ENCODE peak calls at places on chromosomes 11 and 22, in eight cellular contexts. F, H, X, G, V, U, N and P are unnamed samples.

GRCh38 chr11:58573451-58574104 is 2.1 kb downstream of the LPXN start:
- DNase-seq in F (peak), H (no peak), X (peak), G (peak), V (no peak), U (peak), N (peak), P (peak)

GRCh38 chr11:8365542-8365941 is 101.9 kb upstream of the LMO1 start:
- DNase-seq in F (no peak), H (no peak), X (no peak), G (no peak), V (no peak), U (no peak), N (no peak), P (no peak)

GRCh38 chr11:69364901-69365300 is 70.9 kb downstream of the MYEOV start:
- DNase-seq in F (no peak), H (no peak), X (no peak), G (no peak), V (no peak), U (peak), N (peak), P (no peak)

GRCh38 chr11:27211370-27212127 is 151.5 kb downstream of the CCDC34 start:
- DNase-seq in F (no peak), H (no peak), X (no peak), G (no peak), V (no peak), U (no peak), N (no peak), P (no peak)

GRCh38 chr11:33753304-33753703 is 17.1 kb upstream of the CD59 start:
- DNase-seq in F (no peak), H (no peak), X (peak), G (no peak), V (no peak), U (peak), N (peak), P (peak)

GRCh38 chr22:39282642-39283311 is 36.6 kb downstream of the RPL3 start:
- DNase-seq in F (no peak), H (no peak), X (no peak), G (peak), V (no peak), U (peak), N (no peak), P (no peak)

GRCh38 chr22:26656896-26657851 is at the start of gene MIAT:
- DNase-seq in F (no peak), H (peak), X (no peak), G (no peak), V (peak), U (no peak), N (no peak), P (no peak)

GRCh38 chr11:46896719-46897406 is 21.5 kb downstream of the LRP4 start:
- DNase-seq in F (peak), H (no peak), X (peak), G (no peak), V (no peak), U (peak), N (peak), P (no peak)

GRCh38 chr11:119318240-119319135 is 1.6 kb upstream of the MCAM start:
- DNase-seq in F (no peak), H (no peak), X (peak), G (peak), V (peak), U (peak), N (peak), P (no peak)

GRCh38 chr11:31863170-31863929 is 52.2 kb upstream of the PAX6 start:
- DNase-seq in F (no peak), H (no peak), X (no peak), G (no peak), V (no peak), U (no peak), N (no peak), P (no peak)

GRCh38 chr11:7910389-7910788 is 20.7 kb downstream of the OR10A6 start:
- DNase-seq in F (no peak), H (no peak), X (no peak), G (no peak), V (no peak), U (no peak), N (no peak), P (no peak)

DNA sequence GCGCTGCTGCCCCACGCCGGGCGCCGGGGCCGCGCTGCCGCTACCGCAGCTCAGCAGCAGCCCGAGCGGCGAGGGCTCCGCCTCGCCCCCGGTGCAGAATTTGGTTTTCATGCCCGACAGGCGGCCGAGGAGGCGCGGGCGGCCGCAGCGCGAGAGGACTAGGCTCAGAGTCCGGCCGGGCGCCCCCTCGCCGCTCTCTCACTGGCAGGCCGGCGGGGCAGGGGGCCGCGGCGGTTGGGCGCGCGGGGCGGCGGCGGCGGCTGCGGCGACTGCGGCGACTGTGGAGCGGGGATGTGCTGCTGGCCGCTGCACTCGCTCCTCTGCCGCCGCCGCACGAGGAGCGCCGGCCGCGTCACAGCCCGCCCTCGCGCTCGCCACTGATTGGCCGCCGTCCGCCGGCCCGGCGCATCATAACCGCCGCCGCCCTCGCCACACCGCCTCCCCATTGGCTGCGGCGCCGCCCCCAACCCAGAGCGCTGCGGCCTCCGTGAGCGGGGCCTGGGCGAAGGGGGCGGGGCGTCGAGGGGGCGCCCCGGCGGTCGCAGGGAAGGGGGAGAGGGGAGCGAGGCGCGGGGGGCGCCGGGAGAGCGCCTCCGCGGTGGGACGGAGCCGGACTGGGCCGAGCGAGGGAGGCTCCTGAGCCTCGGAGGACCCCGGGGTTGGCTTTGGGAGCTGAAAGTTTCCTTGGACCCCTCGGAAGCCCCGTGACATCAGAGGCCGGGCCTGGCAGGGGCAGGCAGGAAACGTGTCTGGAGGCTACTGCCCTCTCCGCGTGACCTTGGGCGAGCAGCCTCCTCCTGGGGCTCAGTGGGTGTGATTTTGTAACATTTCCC is at the start of gene CHKA:
- DNase-seq in F (peak), H (peak), X (peak), G (peak), V (peak), U (peak), N (peak), P (peak)
- TF ChIP-seq CTCF in F (no peak), H (no peak), X (no peak), G (no peak), V (no peak), U (no peak), N (no peak), P (no peak)

DNA sequence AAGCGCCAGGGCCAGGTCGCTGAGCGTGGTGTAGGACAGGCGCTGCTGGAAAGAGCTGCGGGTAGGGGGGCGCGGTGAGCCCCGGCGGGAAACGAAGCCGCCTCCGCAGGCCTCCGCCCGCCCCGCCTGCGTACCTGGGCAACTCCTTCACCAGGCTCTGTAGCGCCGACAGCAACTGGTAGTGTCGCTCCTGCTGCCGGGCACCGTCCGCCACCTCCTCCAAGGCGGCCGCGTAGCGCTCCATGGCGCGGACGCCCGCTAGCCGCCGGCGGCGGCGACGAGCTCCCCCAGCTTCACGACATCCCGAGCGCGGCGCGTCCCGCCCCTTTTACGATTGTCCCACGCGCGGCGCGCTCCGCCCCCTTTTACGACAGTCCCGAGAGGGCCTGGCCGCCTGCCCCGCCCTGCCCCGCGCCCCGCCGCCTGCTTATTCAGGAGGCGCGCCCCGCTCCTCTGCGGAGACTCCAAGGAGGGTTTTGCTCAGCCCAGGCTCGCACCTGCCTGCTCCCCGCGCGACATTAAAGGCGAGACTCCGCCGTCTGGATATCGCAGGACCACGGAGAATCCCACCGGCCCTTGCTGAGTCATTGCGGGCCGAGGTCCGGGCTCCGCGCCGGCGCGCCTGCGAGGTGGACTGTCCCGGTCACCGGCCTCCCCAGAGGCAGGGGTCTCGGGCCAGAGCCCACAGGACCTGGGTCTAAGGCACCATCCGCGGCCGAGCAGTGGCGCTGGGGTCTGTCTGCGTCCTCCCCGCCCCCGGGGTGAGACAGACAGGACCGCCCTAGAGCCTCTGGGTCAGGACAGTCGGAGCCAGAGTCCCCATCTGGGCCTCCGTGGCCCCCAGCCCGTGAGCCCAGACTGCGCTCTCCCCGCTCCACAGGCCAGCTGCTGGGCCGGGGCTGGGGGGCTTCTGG is at the start of gene DGCR6L:
- DNase-seq in F (peak), H (peak), X (peak), G (peak), V (peak), U (peak), N (peak), P (peak)
- H3K27ac ChIP-seq in F (peak), H (peak), X (peak), G (peak), V (peak), U (peak), N (peak), P (peak)

GRCh38 chr22:20946080-20946986 is 20.7 kb upstream of the AIFM3 start:
- DNase-seq in F (no peak), H (no peak), X (no peak), G (no peak), V (no peak), U (peak), N (no peak), P (no peak)
- H3K4me3 ChIP-seq in F (no peak), H (no peak), X (no peak), G (no peak), V (no peak), U (no peak), N (no peak), P (no peak)

DNA sequence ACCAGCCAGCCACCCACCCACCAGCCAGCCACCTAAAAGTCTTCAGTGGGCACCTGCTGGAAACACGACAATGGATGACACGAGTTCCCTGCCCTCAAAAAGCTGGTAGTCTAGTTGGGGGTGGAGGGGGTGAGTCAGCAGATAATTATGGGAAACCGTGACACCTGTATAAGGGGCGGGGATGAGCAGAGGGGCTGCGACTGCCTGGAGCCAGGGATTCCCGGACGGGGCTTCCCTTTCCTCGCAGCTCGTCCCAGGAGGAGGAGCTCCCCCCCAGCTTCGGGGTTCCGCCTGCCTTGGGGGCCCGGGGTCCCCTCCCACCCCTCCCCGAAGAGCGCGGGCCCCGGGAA is 2.3 kb upstream of the RTN4RL2 start:
- DNase-seq in F (no peak), H (no peak), X (no peak), G (no peak), V (no peak), U (no peak), N (no peak), P (no peak)
- TF ChIP-seq CTCF in F (no peak), H (no peak), X (no peak), G (no peak), V (no peak), U (no peak), N (no peak), P (no peak)

GRCh38 chr11:11580831-11581492 is 40.8 kb downstream of the GALNT18 start:
- DNase-seq in F (no peak), H (no peak), X (peak), G (peak), V (no peak), U (no peak), N (no peak), P (no peak)
- H3K27ac ChIP-seq in F (peak), H (no peak), X (no peak), G (no peak), V (no peak), U (no peak), N (no peak), P (no peak)

GRCh38 chr11:96337541-96338530 is 5.2 kb downstream of the MAML2 start:
- DNase-seq in F (no peak), H (no peak), X (no peak), G (peak), V (no peak), U (no peak), N (peak), P (no peak)

GRCh38 chr11:96341237-96342130 is 1.5 kb downstream of the MAML2 start:
- DNase-seq in F (no peak), H (peak), X (peak), G (peak), V (peak), U (peak), N (peak), P (no peak)

GRCh38 chr11:96340555-96340885 is 2.5 kb downstream of the MAML2 start:
- DNase-seq in F (no peak), H (no peak), X (peak), G (no peak), V (no peak), U (no peak), N (peak), P (no peak)

GRCh38 chr11:96339704-96340554 is 3.1 kb downstream of the MAML2 start:
- DNase-seq in F (no peak), H (no peak), X (no peak), G (no peak), V (no peak), U (no peak), N (peak), P (no peak)

DNA sequence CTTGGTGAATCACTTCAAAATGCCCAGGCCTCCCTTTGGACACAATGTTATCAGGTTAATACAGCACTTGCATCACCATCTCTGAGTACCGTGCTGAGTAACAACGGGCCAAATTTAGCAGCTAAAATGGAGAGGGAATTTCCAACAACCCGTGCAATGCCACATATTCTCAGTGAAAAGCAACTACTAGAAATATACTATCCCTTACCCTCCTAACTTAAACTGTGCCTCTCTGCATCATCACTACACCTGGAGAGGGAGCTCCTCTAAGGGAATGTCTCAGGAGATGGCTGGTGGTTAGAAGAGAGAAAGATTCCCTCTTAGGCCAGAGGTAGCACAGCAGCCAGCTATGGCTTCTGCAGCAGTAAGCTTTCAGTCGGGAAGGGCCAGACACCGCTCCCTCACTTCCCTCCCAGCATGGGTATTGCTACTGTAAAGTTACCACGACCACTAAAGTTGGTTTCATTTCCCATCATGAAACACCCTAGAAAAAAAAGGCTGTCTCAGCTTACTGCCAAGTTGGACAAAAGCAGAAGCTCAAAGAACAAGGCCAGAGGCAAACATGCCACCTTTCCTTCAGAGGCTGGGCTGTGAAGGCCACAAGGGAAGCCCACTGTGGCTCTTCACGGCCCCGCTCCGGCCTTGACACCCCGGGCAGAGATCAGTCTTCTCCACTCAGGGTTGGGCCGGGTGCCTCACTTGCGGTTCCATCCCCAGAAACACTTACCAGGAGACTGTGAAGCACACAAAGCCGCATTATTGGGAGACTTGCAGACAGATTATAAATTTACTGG is 3.9 kb downstream of the MAML2 start:
- DNase-seq in F (no peak), H (no peak), X (peak), G (peak), V (peak), U (peak), N (peak), P (no peak)
- H3K4me3 ChIP-seq in F (no peak), H (peak), X (peak), G (peak), V (peak), U (no peak), N (peak), P (peak)

DNA sequence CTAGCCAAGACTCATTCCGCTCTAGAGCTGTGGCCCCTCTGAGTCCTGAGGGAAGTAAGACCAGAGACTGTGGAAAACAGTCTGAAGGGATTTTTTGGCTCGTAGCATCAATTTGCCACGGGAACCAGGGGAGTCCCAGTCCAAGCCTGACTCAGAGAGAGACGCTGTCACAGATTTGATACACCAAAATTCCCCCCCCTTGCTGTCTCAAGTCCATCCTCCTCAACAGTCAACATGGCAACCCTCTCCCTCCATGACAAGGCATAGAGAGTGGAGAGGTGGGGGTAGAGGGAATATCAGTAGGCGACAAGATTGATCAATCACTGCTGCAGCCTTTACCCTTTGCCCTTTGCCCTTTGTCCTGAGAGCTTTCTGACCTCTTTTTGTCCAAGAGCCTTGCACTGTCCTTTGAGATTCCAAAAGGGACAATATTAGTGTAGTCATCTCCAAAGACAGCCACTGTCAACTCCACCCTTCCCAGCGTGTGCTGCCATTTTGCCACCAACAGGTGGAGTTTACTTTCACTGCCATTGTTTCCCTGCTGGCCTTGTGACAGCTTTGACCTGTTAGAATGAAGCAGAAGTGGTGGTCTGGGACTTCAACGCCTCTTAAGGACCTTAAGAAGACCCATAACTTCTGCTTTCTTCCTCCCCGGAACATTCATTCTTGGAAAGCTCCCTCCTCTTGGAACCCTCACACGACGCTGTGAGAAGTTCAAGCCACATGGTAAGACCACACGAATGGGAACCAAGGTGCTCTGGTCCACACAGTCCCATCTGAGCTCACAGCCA is 7.3 kb downstream of the SLC15A3 start:
- DNase-seq in F (peak), H (no peak), X (no peak), G (no peak), V (no peak), U (no peak), N (no peak), P (no peak)
- TF ChIP-seq CTCF in F (no peak), H (no peak), X (peak), G (no peak), V (no peak), U (no peak), N (no peak), P (peak)

DNA sequence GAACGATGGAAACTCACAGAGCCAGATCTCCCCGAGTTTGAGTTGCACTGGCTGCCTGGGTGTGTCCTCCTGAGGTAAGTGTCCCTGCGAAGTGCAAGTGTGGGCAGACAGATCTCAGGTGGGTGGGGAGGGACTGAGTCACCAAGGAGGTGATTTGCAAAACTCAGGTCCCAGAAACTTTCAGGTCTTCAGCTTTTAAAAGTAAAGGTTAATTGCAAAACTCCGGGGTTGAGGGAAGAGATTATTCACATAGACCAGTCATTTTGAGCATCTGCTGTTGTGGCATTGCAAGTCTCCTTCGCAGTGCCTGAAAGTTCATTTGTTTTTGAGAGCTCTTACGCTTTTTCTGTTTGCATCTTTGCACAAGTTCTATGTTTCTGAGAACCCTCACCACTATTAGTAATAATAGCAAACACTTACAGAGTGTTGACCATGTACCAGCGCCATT is 7.1 kb downstream of the CD44 start:
- DNase-seq in F (no peak), H (no peak), X (peak), G (no peak), V (peak), U (no peak), N (no peak), P (no peak)
- H3K27ac ChIP-seq in F (peak), H (no peak), X (peak), G (no peak), V (peak), U (no peak), N (no peak), P (no peak)